ENCODE peak calls at places on chromosome 10, in five cellular contexts. One of them, this sample, is unnamed. For H3K27me3, the result is how much of the 10 kb centered on the place peaks cover.

GRCh38 chr10:1738950-1739349 is 1.6 kb upstream of the ADARB2 start:
- DNase-seq in IMR-90: no peak
- DNase-seq in pancreas: no peak
- DNase-seq in uterus: no peak
- DNase-seq in WERI-Rb-1: no peak
- DNase-seq in this sample: no peak

GRCh38 chr10:50937230-50937907 is 51.9 kb upstream of the A1CF start:
- DNase-seq in IMR-90: peak
- DNase-seq in pancreas: no peak
- DNase-seq in uterus: no peak
- DNase-seq in WERI-Rb-1: no peak
- DNase-seq in this sample: no peak

GRCh38 chr10:43026039-43026973 is 50.6 kb upstream of the RET start:
- DNase-seq in IMR-90: no peak
- DNase-seq in pancreas: no peak
- DNase-seq in uterus: no peak
- DNase-seq in WERI-Rb-1: no peak
- DNase-seq in this sample: no peak

GRCh38 chr10:9228770-9229169 is 1174.3 kb downstream of the GATA3 start:
- DNase-seq in IMR-90: peak
- DNase-seq in pancreas: no peak
- DNase-seq in uterus: no peak
- DNase-seq in WERI-Rb-1: no peak
- DNase-seq in this sample: no peak

GRCh38 chr10:130137077-130137448 is 872 bp downstream of the GLRX3 start:
- DNase-seq in IMR-90: peak
- DNase-seq in pancreas: no peak
- DNase-seq in uterus: no peak
- DNase-seq in WERI-Rb-1: no peak
- DNase-seq in this sample: no peak

GRCh38 chr10:130737622-130738021 is 573.9 kb downstream of the TCERG1L start:
- DNase-seq in IMR-90: no peak
- DNase-seq in pancreas: no peak
- DNase-seq in uterus: no peak
- DNase-seq in WERI-Rb-1: no peak
- DNase-seq in this sample: no peak

GRCh38 chr10:665579-666091 is 23.8 kb downstream of the DIP2C start:
- DNase-seq in IMR-90: peak
- DNase-seq in pancreas: peak
- DNase-seq in uterus: no peak
- DNase-seq in WERI-Rb-1: no peak
- DNase-seq in this sample: no peak

GRCh38 chr10:91571671-91572070 is 61.2 kb downstream of the PPP1R3C start:
- DNase-seq in IMR-90: no peak
- DNase-seq in pancreas: no peak
- DNase-seq in uterus: no peak
- DNase-seq in WERI-Rb-1: no peak
- DNase-seq in this sample: no peak

GRCh38 chr10:93346060-93346459 is 136.1 kb downstream of the MYOF start:
- DNase-seq in IMR-90: peak
- DNase-seq in pancreas: no peak
- DNase-seq in uterus: no peak
- DNase-seq in WERI-Rb-1: no peak
- DNase-seq in this sample: no peak

GRCh38 chr10:92290076-92290836 is 622 bp downstream of the CPEB3 start:
- DNase-seq in IMR-90: peak
- DNase-seq in pancreas: peak
- DNase-seq in uterus: peak
- DNase-seq in WERI-Rb-1: peak
- DNase-seq in this sample: no peak

GRCh38 chr10:4279649-4280048 is 494.6 kb upstream of the KLF6 start:
- DNase-seq in IMR-90: peak
- DNase-seq in pancreas: no peak
- DNase-seq in uterus: no peak
- DNase-seq in WERI-Rb-1: no peak
- DNase-seq in this sample: no peak

GRCh38 chr10:94938383-94938782 is at the start of gene CYP2C9:
- DNase-seq in IMR-90: no peak
- DNase-seq in pancreas: no peak
- DNase-seq in uterus: no peak
- DNase-seq in WERI-Rb-1: no peak
- DNase-seq in this sample: no peak

DNA sequence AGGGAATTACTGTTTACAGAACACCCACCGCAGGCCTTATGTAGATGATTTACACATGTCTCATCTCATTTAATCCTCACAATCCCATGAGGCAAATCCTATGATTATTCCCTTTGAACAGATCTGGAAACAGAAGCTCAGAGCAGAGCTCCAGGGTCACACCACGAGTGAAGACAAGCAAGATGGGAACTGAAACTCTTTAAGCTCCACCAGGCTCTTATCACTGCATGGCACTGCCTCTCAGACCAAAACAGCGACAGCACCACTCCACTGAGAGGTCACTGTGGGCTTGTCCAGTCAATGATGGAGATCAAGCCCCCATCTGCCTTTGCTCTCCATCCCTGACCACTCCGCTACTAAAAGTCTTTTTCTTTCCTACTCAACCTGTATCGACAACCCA is 5.9 kb downstream of the GRID1 start:
- DNase-seq in IMR-90: no peak
- DNase-seq in pancreas: no peak
- DNase-seq in uterus: no peak
- DNase-seq in WERI-Rb-1: peak
- DNase-seq in this sample: no peak
- H3K27me3 ChIP-seq in IMR-90: half or more
- H3K27me3 ChIP-seq in pancreas: under half
- H3K27me3 ChIP-seq in uterus: under half
- H3K27me3 ChIP-seq in WERI-Rb-1: half or more
- H3K27me3 ChIP-seq in this sample: under half

GRCh38 chr10:132576671-132577349 is 39.2 kb downstream of the INPP5A start:
- DNase-seq in IMR-90: no peak
- DNase-seq in pancreas: no peak
- DNase-seq in uterus: no peak
- DNase-seq in WERI-Rb-1: no peak
- DNase-seq in this sample: no peak

GRCh38 chr10:132577350-132578005 is 39.9 kb downstream of the INPP5A start:
- DNase-seq in IMR-90: no peak
- DNase-seq in pancreas: peak
- DNase-seq in uterus: peak
- DNase-seq in WERI-Rb-1: peak
- DNase-seq in this sample: no peak

GRCh38 chr10:132580157-132580556 is 42.6 kb downstream of the INPP5A start:
- DNase-seq in IMR-90: no peak
- DNase-seq in pancreas: no peak
- DNase-seq in uterus: no peak
- DNase-seq in WERI-Rb-1: no peak
- DNase-seq in this sample: no peak

GRCh38 chr10:132579027-132579859 is 41.7 kb downstream of the INPP5A start:
- DNase-seq in IMR-90: no peak
- DNase-seq in pancreas: no peak
- DNase-seq in uterus: no peak
- DNase-seq in WERI-Rb-1: no peak
- DNase-seq in this sample: no peak

GRCh38 chr10:132578287-132578951 is 40.8 kb downstream of the INPP5A start:
- DNase-seq in IMR-90: no peak
- DNase-seq in pancreas: no peak
- DNase-seq in uterus: no peak
- DNase-seq in WERI-Rb-1: no peak
- DNase-seq in this sample: no peak
- H3K4me3 ChIP-seq in IMR-90: no peak
- H3K4me3 ChIP-seq in pancreas: no peak
- H3K4me3 ChIP-seq in uterus: no peak
- H3K4me3 ChIP-seq in WERI-Rb-1: no peak
- H3K4me3 ChIP-seq in this sample: no peak

GRCh38 chr10:124447741-124448466 is 1.9 kb downstream of the NKX1-2 start:
- DNase-seq in IMR-90: no peak
- DNase-seq in pancreas: no peak
- DNase-seq in uterus: no peak
- DNase-seq in WERI-Rb-1: peak
- DNase-seq in this sample: no peak
- H3K27me3 ChIP-seq in IMR-90: half or more
- H3K27me3 ChIP-seq in pancreas: under half
- H3K27me3 ChIP-seq in uterus: under half
- H3K27me3 ChIP-seq in WERI-Rb-1: under half
- H3K27me3 ChIP-seq in this sample: under half

GRCh38 chr10:49647985-49648795 is 31.3 kb upstream of the C10orf53 start:
- DNase-seq in IMR-90: no peak
- DNase-seq in pancreas: no peak
- DNase-seq in uterus: no peak
- DNase-seq in WERI-Rb-1: no peak
- DNase-seq in this sample: no peak

GRCh38 chr10:49650724-49651034 is 28.8 kb upstream of the C10orf53 start:
- DNase-seq in IMR-90: no peak
- DNase-seq in pancreas: peak
- DNase-seq in uterus: no peak
- DNase-seq in WERI-Rb-1: no peak
- DNase-seq in this sample: no peak

GRCh38 chr10:49647554-49647953 is 31.9 kb upstream of the C10orf53 start:
- DNase-seq in IMR-90: no peak
- DNase-seq in pancreas: no peak
- DNase-seq in uterus: no peak
- DNase-seq in WERI-Rb-1: no peak
- DNase-seq in this sample: no peak

GRCh38 chr10:49649936-49650723 is 29.3 kb upstream of the C10orf53 start:
- DNase-seq in IMR-90: no peak
- DNase-seq in pancreas: no peak
- DNase-seq in uterus: no peak
- DNase-seq in WERI-Rb-1: no peak
- DNase-seq in this sample: no peak

DNA sequence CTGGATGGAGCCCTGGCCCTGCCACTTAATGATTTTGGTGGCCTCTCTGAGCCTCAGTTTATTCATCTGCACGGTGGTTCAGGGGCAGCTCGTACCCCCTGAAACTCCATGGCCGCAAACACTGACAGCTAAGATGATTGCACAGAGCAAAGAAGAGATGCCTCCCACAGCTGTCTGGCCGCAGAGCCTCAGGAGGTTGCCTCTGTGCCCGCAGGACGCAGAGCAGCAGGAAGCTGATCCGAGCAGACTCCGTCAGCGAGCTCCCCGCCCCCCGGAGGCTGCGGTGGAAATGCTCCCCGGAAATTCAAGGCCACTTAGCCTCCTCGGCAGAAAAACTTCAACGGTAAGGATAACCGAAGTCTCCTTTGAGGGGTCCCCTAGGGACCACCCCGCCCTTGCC is 30.2 kb upstream of the C10orf53 start:
- DNase-seq in IMR-90: no peak
- DNase-seq in pancreas: peak
- DNase-seq in uterus: no peak
- DNase-seq in WERI-Rb-1: no peak
- DNase-seq in this sample: no peak
- H3K4me3 ChIP-seq in IMR-90: no peak
- H3K4me3 ChIP-seq in pancreas: no peak
- H3K4me3 ChIP-seq in uterus: no peak
- H3K4me3 ChIP-seq in WERI-Rb-1: no peak
- H3K4me3 ChIP-seq in this sample: no peak

GRCh38 chr10:100827819-100828743 is 82.7 kb downstream of the PAX2 start:
- DNase-seq in IMR-90: no peak
- DNase-seq in pancreas: peak
- DNase-seq in uterus: no peak
- DNase-seq in WERI-Rb-1: peak
- DNase-seq in this sample: peak
- H3K27me3 ChIP-seq in IMR-90: half or more
- H3K27me3 ChIP-seq in pancreas: under half
- H3K27me3 ChIP-seq in uterus: under half
- H3K27me3 ChIP-seq in WERI-Rb-1: half or more
- H3K27me3 ChIP-seq in this sample: under half

GRCh38 chr10:12504628-12505027 is 155.3 kb downstream of the CAMK1D start:
- DNase-seq in IMR-90: no peak
- DNase-seq in pancreas: no peak
- DNase-seq in uterus: no peak
- DNase-seq in WERI-Rb-1: no peak
- DNase-seq in this sample: no peak
- H3K4me3 ChIP-seq in IMR-90: no peak
- H3K4me3 ChIP-seq in pancreas: no peak
- H3K4me3 ChIP-seq in uterus: no peak
- H3K4me3 ChIP-seq in WERI-Rb-1: no peak
- H3K4me3 ChIP-seq in this sample: no peak

GRCh38 chr10:97080051-97080776 is 105.5 kb downstream of the SLIT1 start:
- DNase-seq in IMR-90: no peak
- DNase-seq in pancreas: no peak
- DNase-seq in uterus: no peak
- DNase-seq in WERI-Rb-1: no peak
- DNase-seq in this sample: no peak
- H3K27me3 ChIP-seq in IMR-90: under half
- H3K27me3 ChIP-seq in pancreas: under half
- H3K27me3 ChIP-seq in uterus: under half
- H3K27me3 ChIP-seq in WERI-Rb-1: under half
- H3K27me3 ChIP-seq in this sample: under half

GRCh38 chr10:62742447-62743105 is 61.9 kb upstream of the ADO start:
- DNase-seq in IMR-90: peak
- DNase-seq in pancreas: no peak
- DNase-seq in uterus: no peak
- DNase-seq in WERI-Rb-1: no peak
- DNase-seq in this sample: no peak

GRCh38 chr10:62734781-62735463 is 69.6 kb upstream of the ADO start:
- DNase-seq in IMR-90: no peak
- DNase-seq in pancreas: no peak
- DNase-seq in uterus: no peak
- DNase-seq in WERI-Rb-1: no peak
- DNase-seq in this sample: no peak

GRCh38 chr10:62740885-62741284 is 63.6 kb upstream of the ADO start:
- DNase-seq in IMR-90: no peak
- DNase-seq in pancreas: no peak
- DNase-seq in uterus: no peak
- DNase-seq in WERI-Rb-1: no peak
- DNase-seq in this sample: no peak

GRCh38 chr10:62735464-62736188 is 68.9 kb upstream of the ADO start:
- DNase-seq in IMR-90: peak
- DNase-seq in pancreas: no peak
- DNase-seq in uterus: no peak
- DNase-seq in WERI-Rb-1: no peak
- DNase-seq in this sample: no peak

GRCh38 chr10:62738916-62739315 is 65.6 kb upstream of the ADO start:
- DNase-seq in IMR-90: peak
- DNase-seq in pancreas: no peak
- DNase-seq in uterus: no peak
- DNase-seq in WERI-Rb-1: no peak
- DNase-seq in this sample: no peak
- H3K4me3 ChIP-seq in IMR-90: no peak
- H3K4me3 ChIP-seq in pancreas: no peak
- H3K4me3 ChIP-seq in uterus: no peak
- H3K4me3 ChIP-seq in WERI-Rb-1: no peak
- H3K4me3 ChIP-seq in this sample: no peak